ENCODE peak calls at places on chromosomes 6 and 20, in eight cellular contexts. W is NAMALWA; Y is NCI-H1105 treated with DMSO at 0.1 percent for 48 hours; B is mesenchymal stem cell; C is RCC 7860; S is stimulated activated naive B cell treated with anti-CD40 and anti-IgM and Interleukin-4, amounts not matched to agents 10 μg/mL and 1 μg/mL and 100 μg/mL, for 72 hours; T is H54; I is T-helper 2 cell. G is an unnamed sample.

GRCh38 chr6:73511796-73512195 is 9.0 kb downstream of the EEF1A1 start:
- DNase-seq in W (peak), Y (no peak), B (peak), C (no peak), S (no peak), T (no peak), I (no peak), G (no peak)

GRCh38 chr20:31824554-31825313 is 5.6 kb downstream of the MYLK2 start:
- DNase-seq in W (no peak), Y (no peak), B (no peak), C (no peak), S (no peak), T (no peak), I (no peak), G (no peak)

GRCh38 chr6:32047539-32047854 is 9.3 kb downstream of the CYP21A2 start:
- DNase-seq in W (no peak), Y (no peak), B (no peak), C (no peak), S (no peak), T (no peak), I (no peak), G (no peak)

GRCh38 chr6:169921853-169922779 is 170.7 kb downstream of the ERMARD start:
- DNase-seq in W (no peak), Y (no peak), B (no peak), C (no peak), S (peak), T (no peak), I (no peak), G (no peak)

GRCh38 chr6:53692172-53692571 is 26.6 kb upstream of the KLHL31 start:
- DNase-seq in W (no peak), Y (no peak), B (no peak), C (no peak), S (no peak), T (no peak), I (no peak), G (no peak)

GRCh38 chr20:61938839-61939690 is 126.6 kb downstream of the TAF4 start:
- DNase-seq in W (no peak), Y (no peak), B (no peak), C (no peak), S (no peak), T (no peak), I (no peak), G (no peak)

GRCh38 chr6:16803294-16804006 is 42.2 kb upstream of the ATXN1 start:
- DNase-seq in W (no peak), Y (no peak), B (peak), C (no peak), S (no peak), T (no peak), I (no peak), G (no peak)

GRCh38 chr6:105991561-105992314 is 94.4 kb upstream of the PRDM1 start:
- DNase-seq in W (peak), Y (peak), B (no peak), C (no peak), S (peak), T (peak), I (no peak), G (no peak)

GRCh38 chr20:14568225-14568624 is 230.8 kb upstream of the FLRT3 start:
- DNase-seq in W (no peak), Y (no peak), B (no peak), C (no peak), S (no peak), T (no peak), I (no peak), G (no peak)

GRCh38 chr20:5544702-5545101 is 205.5 kb upstream of the SHLD1 start:
- DNase-seq in W (no peak), Y (no peak), B (no peak), C (no peak), S (no peak), T (no peak), I (no peak), G (no peak)

GRCh38 chr6:91634791-91635190 is 1047.9 kb upstream of the MAP3K7 start:
- DNase-seq in W (no peak), Y (no peak), B (peak), C (no peak), S (no peak), T (no peak), I (no peak), G (no peak)

GRCh38 chr20:63178445-63178818 is 37.5 kb downstream of the YTHDF1 start:
- DNase-seq in W (no peak), Y (no peak), B (no peak), C (no peak), S (no peak), T (no peak), I (no peak), G (no peak)

GRCh38 chr20:48656120-48656519 is 171.7 kb downstream of the PREX1 start:
- DNase-seq in W (no peak), Y (no peak), B (no peak), C (no peak), S (no peak), T (no peak), I (no peak), G (no peak)

GRCh38 chr6:161228911-161229591 is 44.8 kb downstream of the AGPAT4 start:
- DNase-seq in W (no peak), Y (no peak), B (peak), C (peak), S (no peak), T (peak), I (no peak), G (no peak)

GRCh38 chr6:36590237-36590636 is 3.9 kb upstream of the SRSF3 start:
- DNase-seq in W (no peak), Y (no peak), B (peak), C (peak), S (no peak), T (peak), I (no peak), G (no peak)

G was measured in Panc1.